ENCODE peak calls at places on chromosomes 6 and 20, in six cellular contexts. W, V, R, A, N and U are unnamed samples.

GRCh38 chr6:170112583-170112860 is 178.4 kb downstream of the DLL1 start:
- DNase-seq in W (no peak), V (no peak), R (no peak), A (peak; percentile 16), N (no peak), U (no peak)

GRCh38 chr6:106488494-106489369 is 128.2 kb downstream of the CRYBG1 start:
- DNase-seq in W (no peak), V (no peak), R (no peak), A (no peak), N (no peak), U (no peak)

GRCh38 chr6:87333591-87334181 is 4.6 kb upstream of the GJB7 start:
- DNase-seq in W (no peak), V (no peak), R (peak; percentile 54), A (no peak), N (no peak), U (no peak)

GRCh38 chr6:149046822-149047246 is 270.7 kb upstream of the TAB2 start:
- DNase-seq in W (no peak), V (no peak), R (peak; percentile 58), A (no peak), N (no peak), U (no peak)

GRCh38 chr6:14121936-14122344 is 4.4 kb downstream of the CD83 start:
- DNase-seq in W (no peak), V (no peak), R (no peak), A (no peak), N (peak; percentile 51), U (no peak)

GRCh38 chr20:22699396-22699795 is 115.0 kb upstream of the FOXA2 start:
- DNase-seq in W (no peak), V (no peak), R (no peak), A (no peak), N (no peak), U (no peak)

GRCh38 chr20:1415667-1416468 is 23.0 kb upstream of the FKBP1A start:
- DNase-seq in W (no peak), V (no peak), R (peak; percentile 97), A (no peak), N (no peak), U (no peak)

GRCh38 chr6:1316482-1317220 is 4.8 kb downstream of the FOXQ1 start:
- DNase-seq in W (no peak), V (no peak), R (no peak), A (no peak), N (no peak), U (peak; percentile 15)

GRCh38 chr6:2259574-2259973 is 14.2 kb upstream of the GMDS start:
- DNase-seq in W (no peak), V (no peak), R (no peak), A (no peak), N (no peak), U (no peak)

GRCh38 chr20:48455606-48456360 is 372.0 kb downstream of the PREX1 start:
- DNase-seq in W (no peak), V (no peak), R (no peak), A (no peak), N (no peak), U (no peak)

GRCh38 chr20:5480824-5481600 is 164.3 kb upstream of the PROKR2 start:
- DNase-seq in W (no peak), V (no peak), R (no peak), A (no peak), N (peak; percentile 38), U (no peak)

GRCh38 chr6:83221886-83222479 is 28.8 kb downstream of the RWDD2A start:
- DNase-seq in W (no peak), V (no peak), R (peak; percentile 54), A (no peak), N (no peak), U (no peak)

GRCh38 chr6:121944361-121944760 is 455.1 kb upstream of the HSF2 start:
- DNase-seq in W (no peak), V (no peak), R (peak; percentile 6), A (no peak), N (no peak), U (no peak)

GRCh38 chr6:106927531-106928398 is 46.8 kb downstream of the CD24 start:
- DNase-seq in W (no peak), V (no peak), R (peak; percentile 21), A (no peak), N (peak; percentile 20), U (peak; percentile 45)

GRCh38 chr6:43814865-43815264 is 44.9 kb downstream of the VEGFA start:
- DNase-seq in W (no peak), V (no peak), R (no peak), A (no peak), N (no peak), U (no peak)

GRCh38 chr20:37243937-37244571 is 17.6 kb downstream of the GHRH start:
- DNase-seq in W (peak; percentile 81), V (no peak), R (no peak), A (no peak), N (peak; percentile 53), U (peak; percentile 29)

GRCh38 chr6:151161363-151161762 is 78.4 kb upstream of the AKAP12 start:
- DNase-seq in W (no peak), V (no peak), R (no peak), A (no peak), N (no peak), U (peak; percentile 49)

GRCh38 chr20:38298768-38299288 is 5.1 kb upstream of the BPI start:
- DNase-seq in W (peak; percentile 84), V (no peak), R (peak; percentile 48), A (peak; percentile 92), N (peak; percentile 72), U (peak; percentile 60)

GRCh38 chr6:105785412-105785811 is 300.7 kb upstream of the PRDM1 start:
- DNase-seq in W (peak; percentile 37), V (no peak), R (no peak), A (no peak), N (no peak), U (no peak)

GRCh38 chr6:137230547-137230946 is 11.4 kb upstream of the IFNGR1 start:
- DNase-seq in W (no peak), V (no peak), R (no peak), A (no peak), N (no peak), U (no peak)

GRCh38 chr6:85403331-85404015 is 46.4 kb upstream of the NT5E start:
- DNase-seq in W (no peak), V (no peak), R (peak; percentile 92), A (no peak), N (no peak), U (no peak)

GRCh38 chr20:50304883-50305635 is 114.4 kb downstream of the CEBPB start:
- DNase-seq in W (peak; percentile 96), V (no peak), R (peak; percentile 99), A (peak; percentile 97), N (peak; percentile 98), U (peak; percentile 53)

GRCh38 chr6:9126845-9127560 is 691.7 kb upstream of the SLC35B3 start:
- DNase-seq in W (no peak), V (no peak), R (peak; percentile 99), A (no peak), N (peak; percentile 35), U (no peak)

GRCh38 chr20:34473262-34473883 is 42.8 kb upstream of the DYNLRB1 start:
- DNase-seq in W (peak; percentile 52), V (no peak), R (peak; percentile 66), A (peak; percentile 54), N (no peak), U (peak; percentile 32)

GRCh38 chr20:4234128-4234527 is 218.8 kb upstream of the RNF24 start:
- DNase-seq in W (no peak), V (no peak), R (peak; percentile 76), A (peak; percentile 65), N (peak; percentile 89), U (no peak)

GRCh38 chr20:25525857-25526256 is 59.5 kb downstream of the NINL start:
- DNase-seq in W (no peak), V (no peak), R (peak; percentile 98), A (no peak), N (peak; percentile 61), U (no peak)

GRCh38 chr6:160007118-160007517 is 38.2 kb downstream of the IGF2R start:
- DNase-seq in W (no peak), V (no peak), R (no peak), A (no peak), N (no peak), U (no peak)

GRCh38 chr6:28896505-28897392 is 27.0 kb downstream of the TRIM27 start:
- DNase-seq in W (peak; percentile 43), V (no peak), R (peak; percentile 55), A (peak; percentile 78), N (peak; percentile 80), U (peak; percentile 68)

DNA sequence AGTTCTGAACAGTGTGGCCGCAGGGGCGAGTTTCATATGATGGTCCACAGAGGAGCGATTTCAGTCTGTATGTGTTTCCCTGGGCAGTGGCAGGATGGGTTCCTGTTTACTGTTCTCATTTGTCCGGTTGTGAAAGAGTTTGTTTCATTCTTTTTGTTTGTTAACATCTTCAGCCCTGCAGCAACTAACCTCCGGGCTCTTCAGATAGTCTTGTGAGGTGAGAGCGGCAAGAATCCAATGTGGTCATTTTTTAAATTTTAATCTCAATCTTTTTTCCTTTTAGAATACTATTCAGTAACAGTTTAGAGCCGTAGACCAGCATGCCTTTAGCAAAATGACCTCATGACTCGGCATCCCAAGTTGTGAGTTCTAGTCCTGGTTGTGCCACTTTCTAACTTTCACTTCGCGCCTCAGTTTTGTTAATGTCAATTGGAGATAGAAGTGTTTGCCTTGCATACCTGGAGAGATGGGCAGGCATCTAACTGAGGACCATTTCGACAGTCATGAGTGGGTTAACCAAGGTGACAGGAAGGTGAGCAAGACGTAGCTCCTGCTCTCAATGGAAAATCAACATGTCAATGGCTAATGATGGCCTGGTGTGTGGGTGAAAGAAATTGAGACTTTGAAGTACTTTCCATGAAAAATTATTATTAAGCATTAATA is 38.5 kb upstream of the PXDC1 start:
- DNase-seq in W (no peak), V (no peak), R (no peak), A (no peak), N (no peak), U (no peak)
- TF ChIP-seq POLR2A in W (no peak), V (no peak), R (no peak), A (no peak), N (no peak), U (no peak)

DNA sequence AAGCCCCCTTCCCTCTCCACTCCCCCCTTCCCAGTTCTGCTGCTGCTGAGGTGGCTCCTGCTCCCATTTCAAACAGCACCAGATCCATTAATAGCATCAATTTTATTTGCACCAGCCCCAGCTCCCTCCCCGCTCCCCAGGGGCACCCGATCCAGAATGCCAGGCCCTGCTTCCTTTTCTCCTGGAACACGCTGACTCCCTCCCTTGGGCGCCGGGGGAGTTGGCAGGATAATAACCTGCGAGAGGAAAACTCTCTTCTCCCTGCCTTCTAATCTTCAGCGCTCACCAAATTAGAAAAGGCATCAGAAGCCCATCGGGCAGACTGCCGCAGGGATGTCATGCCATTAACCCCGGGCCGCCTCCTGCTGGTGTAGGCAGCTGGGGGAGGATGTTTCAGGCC is 77.8 kb downstream of the NCR2 start:
- DNase-seq in W (no peak), V (no peak), R (no peak), A (no peak), N (no peak), U (no peak)
- H3K27me3 ChIP-seq in W (peaks cover 3% of the 10 kb centered on the region), V (peaks cover 3% of the 10 kb centered on the region), R (peaks cover 69% of the 10 kb centered on the region), A (no peaks in the 10 kb centered on the region), N (peaks cover 23% of the 10 kb centered on the region), U (no peaks in the 10 kb centered on the region)

GRCh38 chr6:97849390-97849789 is 566.4 kb upstream of the MMS22L start:
- DNase-seq in W (no peak), V (no peak), R (no peak), A (no peak), N (no peak), U (no peak)
- TF ChIP-seq POLR2A in W (no peak), V (no peak), R (no peak), A (no peak), N (no peak), U (no peak)

GRCh38 chr20:58010186-58010585 is 218.3 kb downstream of the ANKRD60 start:
- DNase-seq in W (no peak), V (no peak), R (no peak), A (no peak), N (no peak), U (no peak)
- H3K27me3 ChIP-seq in W (no peaks in the 10 kb centered on the region), V (no peaks in the 10 kb centered on the region), R (no peaks in the 10 kb centered on the region), A (no peaks in the 10 kb centered on the region), N (no peaks in the 10 kb centered on the region), U (no peaks in the 10 kb centered on the region)

GRCh38 chr6:154528286-154528915 is 17.9 kb upstream of the CNKSR3 start:
- DNase-seq in W (no peak), V (no peak), R (no peak), A (no peak), N (no peak), U (no peak)
- TF ChIP-seq POLR2A in W (no peak), V (no peak), R (no peak), A (no peak), N (no peak), U (no peak)